ENCODE peak calls at places on chromosomes 4 and X, in five cellular contexts. Q is WTC11, R is GM12878, B is HepG2, W is K562. G is an unnamed sample.

GRCh38 chr4:85968945-85969830 is 390.7 kb downstream of the MAPK10 start:
- DNase-seq in Q (no peak), R (no peak), B (peak; percentile 33), W (peak; percentile 33), G (no peak)

GRCh38 chr4:55733874-55734437 is 85.6 kb upstream of the EXOC1L start:
- DNase-seq in Q (no peak), R (no peak), B (peak; percentile 8), W (peak; percentile 92), G (no peak)

GRCh38 chr4:117893207-117893606 is 141.1 kb upstream of the NDST3 start:
- DNase-seq in Q (no peak), R (no peak), B (no peak), W (no peak), G (no peak)

GRCh38 chrX:104318330-104319009 is 63.7 kb upstream of the ESX1 start:
- DNase-seq in Q (no peak), R (no peak), B (peak; percentile 39), W (no peak), G (no peak)

GRCh38 chr4:122672091-122672490 is 51.2 kb upstream of the IL21 start:
- DNase-seq in Q (no peak), R (no peak), B (no peak), W (no peak), G (no peak)

GRCh38 chr4:54527532-54527931 is 130.2 kb upstream of the KIT start:
- DNase-seq in Q (peak; percentile 21), R (no peak), B (no peak), W (no peak), G (no peak)

GRCh38 chrX:54029543-54030143 is 14.6 kb downstream of the PHF8 start:
- DNase-seq in Q (no peak), R (no peak), B (no peak), W (no peak), G (no peak)

GRCh38 chr4:52202931-52203330 is 151.8 kb downstream of the SPATA18 start:
- DNase-seq in Q (no peak), R (no peak), B (no peak), W (no peak), G (no peak)

GRCh38 chr4:123891901-123892300 is 495.3 kb downstream of the SPRY1 start:
- DNase-seq in Q (no peak), R (no peak), B (no peak), W (no peak), G (no peak)

GRCh38 chr4:78457751-78458150 is 93.8 kb upstream of the ANXA3 start:
- DNase-seq in Q (no peak), R (no peak), B (no peak), W (peak; percentile 8), G (no peak)

GRCh38 chrX:53071604-53072417 is 10.4 kb upstream of the TSPYL2 start:
- DNase-seq in Q (peak; percentile 55), R (peak; percentile 46), B (peak; percentile 57), W (peak; percentile 81), G (no peak)

GRCh38 chr4:110287130-110287529 is 88.7 kb upstream of the ELOVL6 start:
- DNase-seq in Q (no peak), R (peak; percentile 83), B (no peak), W (no peak), G (no peak)

GRCh38 chrX:29746326-29746725 is 469.0 kb upstream of the MAGEB2 start:
- DNase-seq in Q (no peak), R (no peak), B (no peak), W (no peak), G (no peak)

GRCh38 chr4:52869196-52869595 is 7.1 kb downstream of the RASL11B start:
- DNase-seq in Q (no peak), R (no peak), B (no peak), W (no peak), G (no peak)

GRCh38 chr4:53015681-53016080 is 153.6 kb downstream of the RASL11B start:
- DNase-seq in Q (peak; percentile 44), R (no peak), B (peak; percentile 66), W (peak; percentile 55), G (no peak)

GRCh38 chrX:7925867-7926472 is 1.2 kb downstream of the PNPLA4 start:
- DNase-seq in Q (peak; percentile 58), R (peak; percentile 51), B (peak; percentile 53), W (peak; percentile 78), G (peak; percentile 9)

GRCh38 chr4:30600246-30600645 is 119.9 kb upstream of the PCDH7 start:
- DNase-seq in Q (no peak), R (no peak), B (no peak), W (no peak), G (no peak)

GRCh38 chr4:137693641-137694040 is 161.3 kb upstream of the PCDH18 start:
- DNase-seq in Q (no peak), R (no peak), B (no peak), W (no peak), G (no peak)

GRCh38 chr4:36385951-36386561 is 104.6 kb downstream of the DTHD1 start:
- DNase-seq in Q (no peak), R (peak; percentile 63), B (no peak), W (no peak), G (no peak)

GRCh38 chrX:110310000-110310790 is 7.7 kb downstream of the AMMECR1 start:
- DNase-seq in Q (no peak), R (no peak), B (no peak), W (no peak), G (no peak)

GRCh38 chrX:66622209-66622608 is 16.7 kb downstream of the EDA2R start:
- DNase-seq in Q (no peak), R (no peak), B (no peak), W (no peak), G (no peak)

GRCh38 chrX:100731441-100732281 is at the start of gene SYTL4:
- DNase-seq in Q (peak; percentile 47), R (no peak), B (no peak), W (peak; percentile 35), G (no peak)

GRCh38 chr4:121885115-121885514 is 14.8 kb upstream of the BBS7 start:
- DNase-seq in Q (no peak), R (no peak), B (no peak), W (no peak), G (no peak)

GRCh38 chrX:22159071-22159470 is 113.6 kb upstream of the CBLL2 start:
- DNase-seq in Q (no peak), R (no peak), B (no peak), W (no peak), G (no peak)
- TF ChIP-seq ATF2 in Q (no peak), R (no peak), B (no peak), W (no peak), G (no peak)

DNA sequence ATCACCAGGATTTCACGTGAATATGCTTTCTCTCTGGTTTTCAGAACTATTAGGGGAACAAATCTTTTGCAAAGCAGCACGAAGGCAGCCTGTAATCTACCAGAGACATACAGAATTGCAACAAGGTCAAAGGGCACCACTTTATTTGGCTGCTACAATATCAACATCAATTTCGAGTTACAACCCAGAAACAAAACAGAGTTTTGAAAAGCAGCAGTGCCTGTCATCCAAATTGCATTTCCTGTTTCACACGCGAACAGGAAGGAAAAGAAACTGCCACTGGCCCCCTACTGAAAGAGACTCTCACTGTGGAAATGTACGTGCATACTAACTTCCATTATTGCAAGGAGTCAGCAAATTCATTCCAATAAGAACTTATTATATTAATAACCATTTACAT is 17.1 kb upstream of the C1QTNF7 start:
- DNase-seq in Q (no peak), R (no peak), B (no peak), W (no peak), G (no peak)
- TF ChIP-seq ATF2 in Q (no peak), R (no peak), B (no peak), W (no peak), G (no peak)

DNA sequence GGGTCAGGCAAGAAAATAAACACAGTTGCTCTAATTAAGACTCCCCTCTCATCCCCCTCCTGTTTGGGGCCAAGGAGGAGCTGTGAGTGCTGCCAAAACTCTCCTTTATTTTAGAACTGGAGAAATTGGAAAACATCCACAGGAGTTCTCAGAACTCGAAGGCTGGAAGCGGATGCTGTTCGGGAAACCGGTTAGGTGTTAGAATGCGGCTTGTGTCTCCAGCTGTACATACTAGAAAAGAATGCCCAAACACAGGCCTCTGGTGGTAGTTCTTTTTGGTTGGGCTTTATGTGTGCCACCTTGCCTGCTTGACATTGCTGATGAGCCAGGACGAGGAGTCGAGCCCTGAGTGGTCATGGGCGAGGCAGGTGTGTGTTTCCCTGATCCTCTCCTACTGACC is 118.2 kb downstream of the GPR143 start:
- DNase-seq in Q (no peak), R (no peak), B (no peak), W (no peak), G (no peak)
- TF ChIP-seq ATF2 in Q (no peak), R (no peak), B (no peak), W (no peak), G (no peak)

DNA sequence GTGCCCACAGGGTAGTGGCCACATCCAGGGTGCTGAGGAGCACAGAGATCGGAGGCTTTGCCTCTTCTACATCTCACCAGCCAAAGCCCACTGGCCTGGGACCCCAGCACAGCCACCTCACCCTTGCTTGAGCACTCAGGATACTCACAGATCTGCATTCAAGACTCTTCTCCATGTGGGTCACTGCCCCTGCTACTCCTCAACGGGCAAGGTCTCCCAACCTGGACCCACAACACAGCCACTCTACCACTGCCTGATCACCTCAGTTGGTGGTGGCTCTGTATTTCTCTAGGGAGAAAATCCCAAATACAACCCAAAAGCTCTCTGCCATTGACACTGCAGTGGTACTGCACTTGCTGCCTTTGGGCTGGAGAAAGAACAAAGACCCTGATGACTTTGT is 190.3 kb upstream of the KLHL4 start:
- DNase-seq in Q (no peak), R (no peak), B (no peak), W (no peak), G (no peak)
- TF ChIP-seq ATF2 in Q (no peak), R (no peak), B (no peak), W (no peak), G (no peak)

GRCh38 chrX:85243761-85244410 is at the start of the genes SATL1 and ZNF711:
- DNase-seq in Q (peak; percentile 74), R (no peak), B (peak; percentile 21), W (peak; percentile 50), G (peak; percentile 67)
- TF ChIP-seq ATF2 in Q (no peak), R (no peak), B (no peak), W (no peak), G (no peak)

GRCh38 chr4:84796388-84796787 is 170.1 kb downstream of the WDFY3 start:
- DNase-seq in Q (no peak), R (no peak), B (no peak), W (peak; percentile 19), G (no peak)

GRCh38 chr4:84790769-84791565 is 175.5 kb downstream of the WDFY3 start:
- DNase-seq in Q (no peak), R (no peak), B (no peak), W (no peak), G (no peak)

DNA sequence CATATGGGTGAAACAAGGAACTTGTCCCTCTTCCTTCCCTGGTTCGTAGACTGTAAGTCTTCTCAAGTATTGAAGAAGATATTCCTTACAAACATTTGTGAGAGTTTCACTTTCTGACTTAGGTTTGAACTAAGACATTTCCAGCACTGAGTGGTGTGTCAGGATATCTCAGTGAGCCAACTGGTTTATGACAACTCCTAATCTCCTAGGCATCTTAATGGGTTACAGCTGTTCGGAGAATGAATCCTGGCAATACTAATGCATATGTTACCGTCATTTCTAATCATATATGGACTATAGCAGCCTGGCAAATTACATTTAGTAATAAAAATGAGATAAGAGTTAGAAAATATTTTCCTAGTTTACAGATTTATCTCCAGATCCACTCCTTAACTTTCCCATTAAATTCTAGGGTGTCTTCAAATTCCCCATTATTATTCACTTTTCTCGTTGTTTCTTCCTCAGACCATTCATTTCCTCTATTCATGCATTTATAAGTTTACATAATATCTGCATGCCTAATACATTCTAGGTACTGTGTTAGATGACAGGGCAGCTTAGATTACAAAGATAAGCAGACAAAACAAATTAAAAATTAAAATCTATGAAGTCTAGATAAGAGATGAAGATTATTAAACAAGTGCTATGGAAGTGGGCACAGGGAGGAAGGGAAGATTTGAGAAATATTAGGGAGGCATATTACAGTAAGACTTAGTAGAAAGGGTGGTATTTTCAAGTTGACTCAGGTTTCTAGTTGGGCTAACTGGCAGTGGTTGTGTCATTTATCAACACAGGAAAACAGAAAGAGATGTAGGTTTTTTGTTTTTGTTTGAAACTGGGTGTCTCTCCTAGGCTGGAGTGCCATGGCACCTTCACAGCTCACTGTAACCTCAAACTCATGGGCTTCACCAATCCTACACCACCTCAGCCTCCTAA is 173.9 kb downstream of the WDFY3 start:
- DNase-seq in Q (no peak), R (no peak), B (no peak), W (no peak), G (no peak)
- TF ChIP-seq ATF2 in Q (no peak), R (no peak), B (no peak), W (no peak), G (no peak)

G was measured in H1.